ENCODE peak calls at places on chromosomes 5 and 9, in five cellular contexts. U is Caco-2, Y is IMR-90, D is brain microvascular endothelial cell, S is fibroblast of lung. P is an unnamed sample.

GRCh38 chr5:174307656-174308271 is 262.3 kb downstream of the NSG2 start:
- DNase-seq in D (no peak), S (no peak), Y (no peak), U (no peak), P (no peak)

GRCh38 chr9:107249131-107249533 is 33.9 kb upstream of the RAD23B start:
- DNase-seq in U (peak), Y (peak), D (no peak), S (peak), P (no peak)

GRCh38 chr5:124056326-124057160 is 544.6 kb downstream of the CSNK1G3 start:
- DNase-seq in D (no peak), S (peak), Y (no peak), U (no peak), P (no peak)

GRCh38 chr9:26271495-26272122 is 593.4 kb upstream of the TUSC1 start:
- DNase-seq in U (no peak), S (no peak), Y (no peak), D (no peak), P (no peak)

GRCh38 chr9:21974542-21975409 is 19.4 kb downstream of the CDKN2A start:
- DNase-seq in S (peak), D (peak), Y (peak), U (no peak), P (no peak)

GRCh38 chr5:141778211-141778610 is 96.2 kb upstream of the ARAP3 start:
- DNase-seq in Y (peak), D (no peak), U (no peak), S (peak), P (peak)

GRCh38 chr9:34659592-34660253 is 2.7 kb downstream of the CCL27 start:
- DNase-seq in U (no peak), D (no peak), S (no peak), Y (peak), P (no peak)

GRCh38 chr9:107989544-107989943 is 500.0 kb upstream of the KLF4 start:
- DNase-seq in U (no peak), S (no peak), Y (peak), D (no peak), P (no peak)

GRCh38 chr9:77237896-77238295 is 60.6 kb downstream of the VPS13A start:
- DNase-seq in U (no peak), D (no peak), S (no peak), Y (no peak), P (no peak)

DNA sequence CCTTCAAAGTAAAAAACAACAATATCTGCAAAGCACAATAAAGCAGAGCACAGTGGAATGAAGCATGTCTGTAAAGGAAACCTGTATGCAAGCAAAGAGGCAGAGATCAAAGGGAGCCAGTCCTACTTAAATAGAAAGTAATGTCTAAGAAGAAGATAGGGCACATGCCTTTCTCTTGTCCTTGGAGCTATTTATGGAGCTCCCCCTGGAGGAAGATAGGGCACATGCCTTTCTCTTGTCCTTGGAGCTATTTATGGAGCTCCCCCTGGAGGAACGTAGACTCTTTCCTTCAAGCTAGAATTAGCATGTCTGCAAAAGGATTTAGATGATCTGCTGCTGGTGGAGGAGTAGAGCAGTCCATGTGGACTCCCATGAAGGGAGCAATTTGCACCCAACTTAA is 168.1 kb upstream of the RASEF start:
- DNase-seq in U (peak), S (no peak), D (no peak), Y (no peak), P (no peak)
- TF ChIP-seq CTCF in U (no peak), S (peak), D (peak), Y (no peak), P (peak)

GRCh38 chr5:42876375-42876844 is 64.7 kb upstream of the SELENOP start:
- DNase-seq in D (no peak), U (no peak), S (no peak), Y (no peak), P (no peak)
- H3K4me3 ChIP-seq in D (no peak), U (no peak), S (no peak), Y (no peak), P (no peak)

DNA sequence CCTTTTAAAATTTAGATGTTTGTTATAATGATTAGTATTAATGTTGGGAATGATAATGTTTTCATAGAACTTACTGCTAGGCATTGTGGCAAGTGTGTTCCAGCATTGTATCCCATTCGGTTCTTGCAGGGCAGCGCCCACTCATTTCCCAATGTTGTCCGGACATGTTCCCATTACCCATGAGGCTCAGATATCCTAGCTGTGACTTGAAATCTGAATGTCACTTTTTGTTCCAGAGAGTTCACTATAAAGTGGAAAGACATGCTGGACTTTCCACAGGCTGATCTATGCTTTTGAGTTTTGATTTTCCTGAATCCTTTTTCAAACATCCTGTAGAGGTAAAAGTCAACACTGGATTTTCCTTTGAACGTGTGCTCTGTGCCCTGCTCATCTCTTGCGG is 329.1 kb downstream of the MARCHF11 start:
- DNase-seq in D (no peak), S (no peak), Y (no peak), U (no peak), P (no peak)
- TF ChIP-seq CTCF in D (no peak), S (no peak), Y (no peak), U (no peak), P (no peak)

DNA sequence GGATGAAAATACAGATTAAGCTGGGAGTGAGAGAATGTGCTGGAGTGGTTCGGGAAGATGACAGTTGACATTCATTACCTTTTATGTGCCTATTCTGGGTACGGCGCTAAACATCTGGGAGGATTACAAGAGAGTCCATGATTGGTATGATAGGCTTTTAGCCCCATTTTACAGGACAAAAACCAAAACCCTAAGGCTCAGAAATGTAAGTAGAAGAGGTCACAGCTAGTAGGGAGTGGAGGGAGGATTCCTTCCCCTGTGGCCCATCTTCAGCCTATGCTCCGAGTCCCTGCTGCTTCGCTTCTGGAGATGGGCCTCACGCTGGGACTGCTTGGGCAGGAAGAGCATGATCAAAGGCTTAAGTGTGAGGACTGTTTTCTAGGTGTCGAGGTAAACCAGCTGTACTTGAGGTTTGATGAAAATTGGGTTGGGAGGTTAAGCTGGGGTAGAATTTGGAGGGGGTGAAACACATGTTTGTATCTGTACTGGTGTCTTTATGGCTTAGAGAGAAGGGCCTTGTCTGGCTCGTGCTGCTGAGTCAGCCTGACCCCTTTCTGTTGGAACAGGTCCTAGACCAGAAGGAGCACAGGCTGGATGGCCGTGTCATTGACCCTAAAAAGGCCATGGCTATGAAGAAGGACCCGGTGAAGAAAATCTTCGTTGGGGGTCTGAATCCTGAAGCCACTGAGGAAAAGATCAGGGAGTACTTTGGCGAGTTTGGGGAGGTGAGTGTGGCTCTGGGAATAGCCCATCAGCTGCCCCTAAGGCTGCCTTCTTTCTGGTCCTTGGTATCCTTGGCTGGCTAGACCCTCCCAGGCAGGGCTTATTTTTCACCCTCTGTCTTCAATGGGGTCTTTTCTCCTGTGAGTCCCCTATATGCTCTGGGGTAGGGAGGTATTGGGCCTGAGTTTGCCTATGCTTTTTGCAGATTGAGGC is 2.1 kb downstream of the HNRNPAB start:
- DNase-seq in D (no peak), Y (peak), S (peak), U (no peak), P (no peak)
- H3K4me3 ChIP-seq in D (peak), Y (peak), S (peak), U (peak), P (peak)

GRCh38 chr9:100690438-100690837 is 112.6 kb downstream of the CAVIN4 start:
- DNase-seq in S (no peak), D (no peak), U (no peak), Y (no peak), P (no peak)
- TF ChIP-seq CTCF in S (no peak), D (no peak), U (no peak), Y (no peak), P (no peak)

GRCh38 chr5:108146222-108146621 is 235.7 kb downstream of the FBXL17 start:
- DNase-seq in S (no peak), Y (no peak), U (no peak), D (no peak), P (no peak)

GRCh38 chr5:108144332-108144731 is 237.6 kb downstream of the FBXL17 start:
- DNase-seq in Y (no peak), S (no peak), U (no peak), D (no peak), P (no peak)

GRCh38 chr5:108148715-108149139 is 233.2 kb downstream of the FBXL17 start:
- DNase-seq in D (peak), U (peak), Y (peak), S (peak), P (no peak)

GRCh38 chr5:108141676-108142075 is 240.2 kb downstream of the FBXL17 start:
- DNase-seq in S (peak), D (peak), Y (peak), U (no peak), P (no peak)

GRCh38 chr5:108143581-108143980 is 238.3 kb downstream of the FBXL17 start:
- DNase-seq in D (peak), S (peak), U (no peak), Y (peak), P (no peak)
- H3K4me3 ChIP-seq in D (no peak), S (no peak), U (no peak), Y (no peak), P (no peak)

GRCh38 chr5:177982956-177983355 is 13.1 kb downstream of the PROP1 start:
- DNase-seq in U (no peak), Y (no peak), D (no peak), S (no peak), P (no peak)

GRCh38 chr5:177980776-177981175 is 15.3 kb downstream of the PROP1 start:
- DNase-seq in S (peak), U (no peak), Y (no peak), D (no peak), P (no peak)

GRCh38 chr5:177983763-177984564 is 12.1 kb downstream of the PROP1 start:
- DNase-seq in D (no peak), Y (no peak), S (no peak), U (no peak), P (no peak)

GRCh38 chr5:177981296-177982071 is 14.6 kb downstream of the PROP1 start:
- DNase-seq in U (no peak), D (no peak), S (no peak), Y (no peak), P (no peak)

DNA sequence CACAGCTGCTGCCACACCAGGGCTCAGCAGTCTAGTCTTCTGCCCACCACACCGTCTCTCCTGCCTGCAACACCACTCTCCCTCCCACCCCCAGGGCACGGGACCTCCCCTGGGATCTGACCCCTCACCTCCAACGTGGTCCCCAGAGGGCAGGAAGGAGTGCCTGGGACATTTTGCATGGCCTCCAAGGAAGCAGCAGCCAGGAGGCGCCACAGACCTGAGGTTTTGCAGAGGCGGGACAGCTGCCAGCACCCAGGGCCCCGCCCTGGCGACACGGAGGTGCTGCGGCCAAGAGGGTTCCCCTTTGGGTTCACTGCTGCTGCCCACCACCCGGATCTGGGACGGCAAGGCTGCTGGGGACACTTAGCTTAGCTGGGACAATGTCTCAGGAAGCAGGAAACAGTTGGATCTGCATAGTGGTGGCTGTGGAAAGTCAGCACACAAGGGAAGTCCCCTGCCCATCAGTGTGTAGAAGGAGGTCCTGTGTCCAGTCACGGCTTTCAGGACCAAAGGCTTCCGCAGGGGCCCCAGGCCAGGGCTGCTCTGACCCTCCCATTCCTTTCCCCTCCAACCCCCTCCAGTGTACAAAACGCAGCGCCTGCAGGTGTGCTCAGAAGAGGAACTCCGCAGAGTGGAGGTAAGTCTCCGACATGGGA is 13.8 kb downstream of the PROP1 start:
- DNase-seq in D (no peak), U (peak), S (no peak), Y (no peak), P (no peak)
- TF ChIP-seq CTCF in D (peak), U (peak), S (no peak), Y (no peak), P (peak)

GRCh38 chr5:115461093-115461492 is 83.5 kb downstream of the FEM1C start:
- DNase-seq in S (peak), U (no peak), D (no peak), Y (no peak), P (no peak)
- H3K4me3 ChIP-seq in S (no peak), U (no peak), D (no peak), Y (no peak), P (no peak)

P was measured in epithelial cell of proximal tubule.